ENCODE peak calls at places on chromosomes 6 and 20, in six cellular contexts. E is fibroblast of mammary gland, V is HCEC 1CT, B is cardiac muscle cell, M is EL, S is NCI-H1092 treated with DMSO at 0.1 percent for 48 hours. O is an unnamed sample.

GRCh38 chr6:79466222-79466834 is 70.9 kb downstream of the LCA5 start:
- DNase-seq in B (no peak), M (peak), S (peak), V (peak), E (peak), O (no peak)

GRCh38 chr6:1001655-1002349 is 308.9 kb upstream of the EXOC2 start:
- DNase-seq in B (no peak), S (no peak), E (no peak), V (no peak), M (no peak), O (no peak)

GRCh38 chr6:164079275-164079600 is 664.7 kb downstream of the QKI start:
- DNase-seq in E (no peak), B (no peak), V (no peak), S (no peak), M (no peak), O (no peak)

GRCh38 chr6:19719691-19720127 is 117.5 kb upstream of the ID4 start:
- DNase-seq in S (no peak), V (peak), M (peak), B (peak), E (peak), O (no peak)

GRCh38 chr6:135703621-135704020 is 147.9 kb upstream of the PDE7B start:
- DNase-seq in M (no peak), B (no peak), S (no peak), E (peak), V (no peak), O (no peak)

GRCh38 chr6:135739288-135739687 is 112.2 kb upstream of the PDE7B start:
- DNase-seq in M (peak), S (no peak), B (no peak), E (peak), V (no peak), O (no peak)

GRCh38 chr6:66307490-66307889 is 600.5 kb upstream of the EYS start:
- DNase-seq in E (peak), V (no peak), M (no peak), B (no peak), S (no peak), O (no peak)

GRCh38 chr6:37373822-37374514 is 20.2 kb downstream of the RNF8 start:
- DNase-seq in B (no peak), M (no peak), S (no peak), V (no peak), E (no peak), O (no peak)

GRCh38 chr6:54655162-54655561 is 191.4 kb upstream of the FAM83B start:
- DNase-seq in B (no peak), S (peak), M (no peak), E (no peak), V (no peak), O (no peak)

GRCh38 chr20:62305765-62306431 is 3.1 kb downstream of the ADRM1 start:
- DNase-seq in E (no peak), V (no peak), B (no peak), M (no peak), S (no peak), O (no peak)

GRCh38 chr6:127918506-127919427 is 17.9 kb upstream of the THEMIS start:
- DNase-seq in S (no peak), E (no peak), M (no peak), B (no peak), V (no peak), O (no peak)

GRCh38 chr6:121847806-121848522 is 412.5 kb downstream of the GJA1 start:
- DNase-seq in M (no peak), B (no peak), S (no peak), E (no peak), V (no peak), O (no peak)

GRCh38 chr6:149028767-149029405 is 282.1 kb downstream of the UST start:
- DNase-seq in E (peak), M (peak), S (peak), V (peak), B (peak), O (peak)

GRCh38 chr20:13458860-13459451 is 179.8 kb downstream of the TASP1 start:
- DNase-seq in M (peak), E (peak), V (peak), B (peak), S (no peak), O (peak)

GRCh38 chr6:71406871-71407860 is 118.6 kb downstream of the OGFRL1 start:
- DNase-seq in M (peak), E (no peak), V (no peak), S (no peak), B (no peak), O (no peak)

GRCh38 chr6:35368038-35368887 is 25.9 kb downstream of the PPARD start:
- DNase-seq in V (peak), B (no peak), S (no peak), M (peak), E (peak), O (no peak)

GRCh38 chr20:5715068-5715841 is 34.9 kb upstream of the SHLD1 start:
- DNase-seq in M (no peak), S (no peak), V (no peak), E (no peak), B (no peak), O (no peak)

GRCh38 chr6:26159417-26160273 is 72.4 kb downstream of the HFE start:
- DNase-seq in V (peak), M (peak), B (no peak), S (peak), E (peak), O (no peak)

GRCh38 chr6:549901-550300 is 107.0 kb downstream of the HUS1B start:
- DNase-seq in S (no peak), M (no peak), V (no peak), E (no peak), B (no peak), O (no peak)

GRCh38 chr6:169224185-169224695 is 29.4 kb downstream of the THBS2 start:
- DNase-seq in S (no peak), V (no peak), E (peak), B (no peak), M (peak), O (no peak)

GRCh38 chr20:23096073-23096472 is 9.9 kb upstream of the CD93 start:
- DNase-seq in M (no peak), E (no peak), B (no peak), S (no peak), V (no peak), O (no peak)

GRCh38 chr6:70705772-70706171 is 38.1 kb downstream of the SMAP1 start:
- DNase-seq in V (no peak), M (no peak), E (no peak), S (no peak), B (no peak), O (no peak)

GRCh38 chr20:40339661-40340449 is 349.2 kb downstream of the MAFB start:
- DNase-seq in B (no peak), E (peak), V (no peak), M (no peak), S (no peak), O (no peak)

GRCh38 chr6:35056952-35057351 is 84.2 kb downstream of the TCP11 start:
- DNase-seq in E (no peak), M (no peak), S (no peak), V (no peak), B (no peak), O (no peak)